ENCODE peak calls at places on chromosome 16, in five cellular contexts. One of them, this sample, is unnamed.

GRCh38 chr16:57266531-57267268 is 17.8 kb downstream of the PLLP start:
- DNase-seq in BE2C: peak
- DNase-seq in hepatocyte: no peak
- DNase-seq in OCI-LY7: no peak
- DNase-seq in fibroblast of pulmonary artery: no peak
- DNase-seq in this sample: no peak

GRCh38 chr16:27892879-27893278 is 170.6 kb downstream of the GSG1L start:
- DNase-seq in BE2C: no peak
- DNase-seq in hepatocyte: no peak
- DNase-seq in OCI-LY7: no peak
- DNase-seq in fibroblast of pulmonary artery: no peak
- DNase-seq in this sample: no peak

GRCh38 chr16:21100447-21100846 is 50.2 kb downstream of the DNAH3 start:
- DNase-seq in BE2C: no peak
- DNase-seq in hepatocyte: peak
- DNase-seq in OCI-LY7: no peak
- DNase-seq in fibroblast of pulmonary artery: peak
- DNase-seq in this sample: no peak

GRCh38 chr16:50528820-50529219 is 19.4 kb upstream of the NKD1 start:
- DNase-seq in BE2C: no peak
- DNase-seq in hepatocyte: no peak
- DNase-seq in OCI-LY7: no peak
- DNase-seq in fibroblast of pulmonary artery: no peak
- DNase-seq in this sample: no peak

GRCh38 chr16:24950275-24950674 is 64.9 kb downstream of the ARHGAP17 start:
- DNase-seq in BE2C: no peak
- DNase-seq in hepatocyte: peak
- DNase-seq in OCI-LY7: no peak
- DNase-seq in fibroblast of pulmonary artery: peak
- DNase-seq in this sample: no peak

GRCh38 chr16:49465661-49466528 is 92.3 kb downstream of the C16orf78 start:
- DNase-seq in BE2C: no peak
- DNase-seq in hepatocyte: no peak
- DNase-seq in OCI-LY7: no peak
- DNase-seq in fibroblast of pulmonary artery: no peak
- DNase-seq in this sample: no peak

GRCh38 chr16:65355706-65356105 is 233.8 kb upstream of the CDH11 start:
- DNase-seq in BE2C: no peak
- DNase-seq in hepatocyte: no peak
- DNase-seq in OCI-LY7: no peak
- DNase-seq in fibroblast of pulmonary artery: no peak
- DNase-seq in this sample: no peak

GRCh38 chr16:29804020-29804419 is 2.3 kb upstream of the MAZ start:
- DNase-seq in BE2C: no peak
- DNase-seq in hepatocyte: no peak
- DNase-seq in OCI-LY7: peak
- DNase-seq in fibroblast of pulmonary artery: no peak
- DNase-seq in this sample: no peak

DNA sequence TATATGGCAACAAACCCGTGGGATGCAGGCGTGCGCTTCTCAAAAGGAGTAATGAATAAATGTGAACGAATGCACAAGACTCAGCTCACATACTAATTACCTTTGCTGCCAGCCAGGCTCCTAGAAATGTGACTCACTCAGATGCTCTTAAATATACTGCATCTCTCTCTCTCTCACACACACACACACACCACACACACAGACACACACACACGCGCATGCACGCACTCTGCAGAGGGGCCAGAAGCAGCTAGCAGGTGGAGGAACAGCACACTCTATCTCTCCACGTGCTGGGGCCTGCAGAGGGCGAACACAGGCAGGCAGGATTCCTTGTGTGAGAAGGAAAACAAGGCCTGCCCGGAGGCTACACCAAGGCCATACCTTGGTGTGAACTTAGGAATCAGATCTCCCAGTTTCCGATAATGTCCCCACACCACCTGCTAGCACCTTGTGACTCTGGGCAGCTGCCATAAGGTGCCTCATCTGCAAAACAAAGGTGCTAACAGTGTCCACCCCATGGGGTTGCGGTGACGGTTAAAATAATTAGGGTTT is 5.3 kb downstream of the GPRC5B start:
- DNase-seq in BE2C: peak
- DNase-seq in hepatocyte: peak
- DNase-seq in OCI-LY7: no peak
- DNase-seq in fibroblast of pulmonary artery: peak
- DNase-seq in this sample: no peak
- TF ChIP-seq CTCF in BE2C: peak
- TF ChIP-seq CTCF in hepatocyte: no peak
- TF ChIP-seq CTCF in OCI-LY7: no peak
- TF ChIP-seq CTCF in fibroblast of pulmonary artery: no peak
- TF ChIP-seq CTCF in this sample: no peak

GRCh38 chr16:82630688-82631087 is 3.9 kb downstream of the CDH13 start:
- DNase-seq in BE2C: no peak
- DNase-seq in hepatocyte: no peak
- DNase-seq in OCI-LY7: no peak
- DNase-seq in fibroblast of pulmonary artery: peak
- DNase-seq in this sample: no peak
- TF ChIP-seq CTCF in BE2C: no peak
- TF ChIP-seq CTCF in hepatocyte: peak
- TF ChIP-seq CTCF in OCI-LY7: peak
- TF ChIP-seq CTCF in fibroblast of pulmonary artery: peak
- TF ChIP-seq CTCF in this sample: peak

GRCh38 chr16:11144122-11144521 is 111.9 kb downstream of the SOCS1 start:
- DNase-seq in BE2C: no peak
- DNase-seq in hepatocyte: no peak
- DNase-seq in OCI-LY7: no peak
- DNase-seq in fibroblast of pulmonary artery: no peak
- DNase-seq in this sample: no peak
- TF ChIP-seq CTCF in BE2C: no peak
- TF ChIP-seq CTCF in hepatocyte: no peak
- TF ChIP-seq CTCF in OCI-LY7: no peak
- TF ChIP-seq CTCF in fibroblast of pulmonary artery: no peak
- TF ChIP-seq CTCF in this sample: no peak

GRCh38 chr16:76653390-76654026 is 376.3 kb downstream of the CNTNAP4 start:
- DNase-seq in BE2C: peak
- DNase-seq in hepatocyte: peak
- DNase-seq in OCI-LY7: peak
- DNase-seq in fibroblast of pulmonary artery: peak
- DNase-seq in this sample: no peak
- TF ChIP-seq CTCF in BE2C: peak
- TF ChIP-seq CTCF in hepatocyte: peak
- TF ChIP-seq CTCF in OCI-LY7: peak
- TF ChIP-seq CTCF in fibroblast of pulmonary artery: peak
- TF ChIP-seq CTCF in this sample: peak

This sample was measured in progenitor cell of endocrine pancreas.